ENCODE peak calls at places on chromosomes 5 and 9, in ten cellular contexts. S, H, T, V, X, Y, G, L, P and I are unnamed samples.

GRCh38 chr9:115456515-115456914 is 338.6 kb upstream of the TNC start:
- DNase-seq in S (no peak), H (no peak), T (peak; percentile 78), V (no peak), X (no peak), Y (no peak), G (no peak), L (no peak), P (no peak), I (no peak)

GRCh38 chr5:112084149-112084548 is 327.2 kb upstream of the NREP start:
- DNase-seq in S (no peak), H (no peak), T (peak; percentile 64), V (no peak), X (no peak), Y (no peak), G (no peak), L (no peak), P (no peak), I (no peak)

GRCh38 chr5:157562111-157562581 is 13.4 kb downstream of the ADAM19 start:
- DNase-seq in S (no peak), H (peak; percentile 72), T (no peak), V (no peak), X (no peak), Y (no peak), G (no peak), L (no peak), P (no peak), I (no peak)

GRCh38 chr5:157747766-157748700 is 4.5 kb downstream of the LSM11 start:
- DNase-seq in S (no peak), H (no peak), T (no peak), V (no peak), X (no peak), Y (no peak), G (no peak), L (no peak), P (no peak), I (no peak)

GRCh38 chr5:31238497-31238896 is 45.0 kb downstream of the CDH6 start:
- DNase-seq in S (no peak), H (no peak), T (no peak), V (no peak), X (no peak), Y (no peak), G (no peak), L (no peak), P (no peak), I (no peak)

GRCh38 chr5:65760504-65761275 is 38.7 kb downstream of the NLN start:
- DNase-seq in S (peak; percentile 35), H (peak; percentile 39), T (peak; percentile 79), V (peak; percentile 27), X (peak; percentile 61), Y (peak; percentile 59), G (no peak), L (no peak), P (no peak), I (no peak)

GRCh38 chr5:147310059-147310704 is 75.4 kb downstream of the STK32A start:
- DNase-seq in S (no peak), H (peak; percentile 28), T (peak; percentile 41), V (no peak), X (peak; percentile 96), Y (no peak), G (no peak), L (peak; percentile 10), P (no peak), I (no peak)

GRCh38 chr5:67730917-67731474 is 484.6 kb upstream of the PIK3R1 start:
- DNase-seq in S (no peak), H (no peak), T (no peak), V (no peak), X (no peak), Y (no peak), G (no peak), L (no peak), P (no peak), I (no peak)

GRCh38 chr9:70195456-70195855 is 63.3 kb upstream of the SMC5 start:
- DNase-seq in S (no peak), H (no peak), T (no peak), V (no peak), X (no peak), Y (no peak), G (no peak), L (no peak), P (no peak), I (no peak)

GRCh38 chr9:129570450-129571297 is 50.2 kb downstream of the C9orf50 start:
- DNase-seq in S (no peak), H (peak; percentile 71), T (peak; percentile 90), V (no peak), X (peak; percentile 39), Y (no peak), G (no peak), L (no peak), P (no peak), I (no peak)

GRCh38 chr9:16846986-16847385 is 23.5 kb downstream of the BNC2 start:
- DNase-seq in S (no peak), H (no peak), T (no peak), V (no peak), X (no peak), Y (no peak), G (no peak), L (no peak), P (no peak), I (no peak)

GRCh38 chr9:6471231-6471630 is 58.2 kb downstream of the UHRF2 start:
- DNase-seq in S (no peak), H (no peak), T (no peak), V (no peak), X (no peak), Y (no peak), G (no peak), L (no peak), P (no peak), I (no peak)

GRCh38 chr5:116990010-116990409 is 415.4 kb upstream of the SEMA6A start:
- DNase-seq in S (no peak), H (no peak), T (no peak), V (no peak), X (peak; percentile 5), Y (no peak), G (no peak), L (no peak), P (no peak), I (no peak)

GRCh38 chr9:134396825-134397224 is 70.6 kb downstream of the RXRA start:
- DNase-seq in S (peak; percentile 48), H (no peak), T (no peak), V (peak; percentile 30), X (peak; percentile 70), Y (peak; percentile 64), G (no peak), L (no peak), P (no peak), I (no peak)